ENCODE peak calls at places on chromosomes 12 and 14, in nine cellular contexts. K, A, E, W, T, S, G, U and C are unnamed samples.

GRCh38 chr14:46197856-46198255 is 453.7 kb downstream of the RPL10L start:
- DNase-seq in U (no peak), E (peak), T (no peak), K (no peak), W (peak), A (no peak), S (no peak), G (no peak), C (no peak)

GRCh38 chr12:87119713-87120112 is 863.5 kb upstream of the MGAT4C start:
- DNase-seq in W (no peak), U (no peak), G (peak), T (no peak), S (no peak), A (no peak), K (no peak), E (no peak), C (no peak)

GRCh38 chr14:34075095-34075744 is 124.3 kb upstream of the EGLN3 start:
- DNase-seq in A (no peak), K (no peak), E (no peak), T (no peak), W (no peak), G (no peak), S (no peak), U (no peak), C (no peak)

GRCh38 chr12:120539303-120539702 is 5.1 kb downstream of the RNF10 start:
- DNase-seq in K (no peak), S (no peak), T (peak), E (peak), G (peak), W (no peak), A (no peak), U (no peak), C (no peak)

GRCh38 chr12:50088577-50089335 is 3.6 kb downstream of the SMARCD1 start:
- DNase-seq in U (peak), K (no peak), E (peak), G (peak), S (no peak), W (no peak), A (peak), T (peak), C (no peak)

GRCh38 chr12:66900616-66901015 is 221.7 kb upstream of the GRIP1 start:
- DNase-seq in U (no peak), S (no peak), E (no peak), A (no peak), G (no peak), T (no peak), K (no peak), W (no peak), C (no peak)

GRCh38 chr14:76918751-76919421 is 92.7 kb downstream of the LRRC74A start:
- DNase-seq in W (peak), A (no peak), G (peak), E (peak), K (peak), S (peak), T (peak), U (peak), C (no peak)

GRCh38 chr14:103683139-103683538 is 32.1 kb downstream of the XRCC3 start:
- DNase-seq in W (no peak), T (no peak), S (peak), E (no peak), K (no peak), U (no peak), G (no peak), A (no peak), C (no peak)

GRCh38 chr12:18864900-18865561 is 127.1 kb downstream of the CAPZA3 start:
- DNase-seq in S (no peak), U (no peak), E (peak), T (peak), W (peak), A (no peak), K (no peak), G (peak), C (no peak)

GRCh38 chr14:56996721-56997399 is 186.6 kb upstream of the OTX2 start:
- DNase-seq in S (no peak), G (no peak), K (no peak), E (no peak), U (no peak), T (peak), W (no peak), A (no peak), C (no peak)

GRCh38 chr12:7013101-7013500 is 5.2 kb downstream of the LPCAT3 start:
- DNase-seq in U (no peak), A (no peak), G (no peak), T (no peak), W (no peak), E (no peak), K (no peak), S (no peak), C (no peak)

GRCh38 chr12:68106160-68106559 is 53.4 kb downstream of the IFNG start:
- DNase-seq in K (no peak), G (peak), U (no peak), S (no peak), A (no peak), T (peak), W (peak), E (peak), C (no peak)

GRCh38 chr12:132617135-132617701 is 1.4 kb upstream of the P2RX2 start:
- DNase-seq in U (no peak), G (no peak), T (no peak), W (no peak), A (no peak), E (no peak), S (no peak), K (no peak), C (no peak)

GRCh38 chr14:58864751-58865519 is 227.2 kb downstream of the DACT1 start:
- DNase-seq in S (no peak), W (no peak), U (peak), K (no peak), E (peak), A (no peak), T (no peak), G (peak), C (no peak)

GRCh38 chr12:15629761-15630160 is 159.4 kb downstream of the EPS8 start:
- DNase-seq in S (no peak), E (no peak), K (no peak), W (peak), T (peak), U (no peak), G (peak), A (no peak), C (no peak)

GRCh38 chr12:94841904-94842610 is 161.4 kb downstream of the NDUFA12 start:
- DNase-seq in W (no peak), S (no peak), T (no peak), K (no peak), E (no peak), G (no peak), U (no peak), A (no peak), C (no peak)

GRCh38 chr14:61380984-61381383 is 59.6 kb downstream of the PRKCH start:
- DNase-seq in T (peak), S (no peak), U (no peak), K (no peak), E (no peak), W (no peak), A (no peak), G (no peak), C (no peak)

GRCh38 chr12:20050166-20050565 is 318.2 kb upstream of the PDE3A start:
- DNase-seq in W (no peak), G (peak), A (no peak), E (no peak), T (no peak), K (no peak), S (no peak), U (no peak), C (no peak)

GRCh38 chr14:23613242-23614070 is 22.7 kb upstream of the DHRS2 start:
- DNase-seq in G (no peak), W (no peak), K (no peak), T (no peak), S (no peak), A (no peak), U (no peak), E (no peak), C (no peak)

GRCh38 chr14:60095781-60096450 is 4.2 kb downstream of the PCNX4 start:
- DNase-seq in E (peak), S (no peak), W (peak), K (no peak), T (peak), A (no peak), G (peak), U (no peak), C (no peak)

GRCh38 chr12:106696071-106696470 is 78.4 kb upstream of the RIC8B start:
- DNase-seq in T (no peak), S (no peak), A (no peak), U (no peak), G (no peak), W (no peak), K (no peak), E (no peak), C (no peak)

GRCh38 chr12:46439793-46440511 is 67.4 kb upstream of the SLC38A2 start:
- DNase-seq in T (peak), U (no peak), K (no peak), A (no peak), W (no peak), S (no peak), E (no peak), G (peak), C (no peak)

GRCh38 chr12:116647802-116648201 is 88.6 kb downstream of the MAP1LC3B2 start:
- DNase-seq in E (no peak), K (no peak), G (no peak), S (no peak), A (no peak), T (no peak), U (no peak), W (no peak), C (no peak)

GRCh38 chr14:44970907-44971306 is 8.9 kb downstream of the TOGARAM1 start:
- DNase-seq in S (no peak), T (no peak), W (no peak), U (no peak), G (no peak), K (no peak), A (no peak), E (no peak), C (no peak)

GRCh38 chr12:56676851-56677601 is 11.1 kb downstream of the PTGES3 start:
- DNase-seq in E (no peak), K (no peak), U (no peak), A (no peak), S (peak), W (no peak), T (no peak), G (no peak), C (no peak)

GRCh38 chr12:28604240-28604639 is 414.0 kb downstream of the CCDC91 start:
- DNase-seq in K (no peak), A (no peak), E (no peak), T (no peak), S (no peak), W (no peak), G (no peak), U (no peak), C (no peak)

GRCh38 chr12:44317651-44318126 is 481.8 kb downstream of the TMEM117 start:
- DNase-seq in U (no peak), T (peak), W (no peak), A (no peak), E (peak), S (no peak), K (no peak), G (peak), C (no peak)

GRCh38 chr14:104680056-104680805 is 9.2 kb upstream of the INF2 start:
- DNase-seq in W (peak), G (peak), S (no peak), A (no peak), U (peak), T (peak), E (peak), K (no peak), C (no peak)

GRCh38 chr12:49342066-49342913 is 4.4 kb upstream of the DNAJC22 start:
- DNase-seq in K (peak), W (no peak), G (peak), T (peak), A (peak), U (peak), S (peak), E (peak), C (peak)